ENCODE peak calls at places on chromosomes 6 and 20, in six cellular contexts. K is cardiac fibroblast, J is NCI-H1436 treated with DMSO at 0.1 percent for 48 hours, B is LoVo, T is NCI-H1092, E is EH. Q is an unnamed sample.

GRCh38 chr6:130559166-130559565 is 193.3 kb downstream of the TMEM200A start:
- DNase-seq in T (no peak), E (peak; percentile 6), B (no peak), K (no peak), J (no peak), Q (no peak)

GRCh38 chr20:37336369-37337207 is 9.4 kb upstream of the SRC start:
- DNase-seq in E (peak; percentile 77), J (no peak), K (peak; percentile 39), B (no peak), T (no peak), Q (no peak)

GRCh38 chr6:170313716-170314295 is 7.2 kb downstream of the FAM120B start:
- DNase-seq in T (no peak), B (no peak), K (no peak), J (no peak), E (no peak), Q (no peak)

GRCh38 chr6:134850906-134851305 is 99.0 kb downstream of the ALDH8A1 start:
- DNase-seq in J (no peak), T (no peak), E (no peak), B (no peak), K (peak; percentile 67), Q (no peak)

GRCh38 chr6:12923644-12924235 is 207.2 kb downstream of the PHACTR1 start:
- DNase-seq in K (no peak), B (no peak), J (peak; percentile 13), E (no peak), T (no peak), Q (no peak)

GRCh38 chr6:64249129-64249528 is 613.5 kb downstream of the PHF3 start:
- DNase-seq in E (no peak), J (no peak), T (no peak), B (no peak), K (peak; percentile 50), Q (no peak)

GRCh38 chr6:19024737-19025136 is 637.6 kb downstream of the RNF144B start:
- DNase-seq in K (peak; percentile 51), J (no peak), B (peak; percentile 2), T (peak; percentile 46), E (peak; percentile 32), Q (peak; percentile 77)

GRCh38 chr20:53260168-53260567 is 288.0 kb downstream of the TSHZ2 start:
- DNase-seq in T (no peak), J (no peak), K (no peak), B (no peak), E (no peak), Q (no peak)

GRCh38 chr20:53276143-53276542 is 304.0 kb downstream of the TSHZ2 start:
- DNase-seq in J (no peak), E (no peak), T (no peak), B (no peak), K (no peak), Q (no peak)

GRCh38 chr6:16275230-16275574 is 36.8 kb downstream of the GMPR start:
- DNase-seq in J (no peak), B (no peak), T (no peak), K (no peak), E (no peak), Q (no peak)

GRCh38 chr6:44000164-44000842 is 126.9 kb downstream of the MRPL14 start:
- DNase-seq in B (peak; percentile 12), J (peak; percentile 94), K (no peak), E (no peak), T (peak; percentile 46), Q (peak; percentile 51)

GRCh38 chr20:35284267-35284991 is at the start of gene EIF6:
- DNase-seq in K (peak; percentile 89), J (no peak), T (peak; percentile 70), B (peak; percentile 91), E (peak; percentile 90), Q (peak; percentile 83)

GRCh38 chr20:31712112-31712553 is 10.5 kb downstream of the BCL2L1 start:
- DNase-seq in K (peak; percentile 66), E (no peak), B (no peak), J (peak; percentile 33), T (peak; percentile 8), Q (peak; percentile 81)

GRCh38 chr6:39452306-39452705 is 129.8 kb upstream of the KCNK16 start:
- DNase-seq in K (peak; percentile 71), B (no peak), E (peak; percentile 81), J (no peak), T (no peak), Q (no peak)

GRCh38 chr20:62241501-62241900 is 3.2 kb downstream of the OSBPL2 start:
- DNase-seq in T (no peak), E (no peak), J (no peak), B (no peak), K (no peak), Q (no peak)

GRCh38 chr20:63534831-63535651 is 2.1 kb downstream of the PTK6 start:
- DNase-seq in J (no peak), B (no peak), T (no peak), E (no peak), K (no peak), Q (no peak)

GRCh38 chr6:25788305-25788922 is 33.9 kb downstream of the SLC17A4 start:
- DNase-seq in K (peak; percentile 71), T (no peak), E (peak; percentile 68), B (peak; percentile 15), J (no peak), Q (peak; percentile 4)

GRCh38 chr6:106974999-106975698 is 620 bp upstream of the CD24 start:
- DNase-seq in T (peak; percentile 52), E (peak; percentile 23), K (peak; percentile 32), B (peak; percentile 61), J (no peak), Q (peak; percentile 34)

GRCh38 chr6:144036064-144036873 is 28.2 kb upstream of the PLAGL1 start:
- DNase-seq in E (peak; percentile 63), T (no peak), K (peak; percentile 31), J (no peak), B (no peak), Q (no peak)

GRCh38 chr6:35600659-35601125 is 88.0 kb upstream of the TULP1 start:
- DNase-seq in J (no peak), B (no peak), T (no peak), E (no peak), K (peak; percentile 36), Q (peak; percentile 26)

GRCh38 chr20:37316116-37316774 is 26.8 kb downstream of the MANBAL start:
- DNase-seq in E (no peak), T (no peak), B (no peak), K (no peak), J (no peak), Q (peak; percentile 44)

GRCh38 chr20:44540834-44541233 is 19.0 kb upstream of the SERINC3 start:
- DNase-seq in B (no peak), K (peak; percentile 82), E (peak; percentile 85), T (no peak), J (no peak), Q (no peak)

Q was measured in NCI-H2081.